ENCODE peak calls at places on chromosomes 3 and 15, in six cellular contexts. V is C1 segment of cervical spinal cord, Q is sciatic nerve, Z is activated gamma-delta T cell treated with Interleukin-2 at 50 U/mL for 16 hours, S is tibial artery, C is EH. K is an unnamed sample.

GRCh38 chr3:98343647-98344507 is 9.8 kb upstream of the OR5K4 start:
- DNase-seq in V (no peak), Q (no peak), Z (peak; percentile 10), S (no peak), C (peak; percentile 49), K (peak; percentile 35)

GRCh38 chr3:58131101-58131500 is 79.7 kb downstream of the DNASE1L3 start:
- DNase-seq in V (no peak), Q (no peak), Z (no peak), S (no peak), C (no peak), K (no peak)

GRCh38 chr3:188061133-188061532 is 92.8 kb upstream of the LPP start:
- DNase-seq in V (no peak), Q (no peak), Z (peak; percentile 37), S (no peak), C (peak; percentile 81), K (peak; percentile 81)

GRCh38 chr3:122107171-122107570 is 52.0 kb downstream of the CD86 start:
- DNase-seq in V (no peak), Q (no peak), Z (no peak), S (no peak), C (no peak), K (no peak)

GRCh38 chr15:56261854-56262509 is 18.3 kb upstream of the RFX7 start:
- DNase-seq in V (no peak), Q (no peak), Z (no peak), S (no peak), C (peak; percentile 6), K (no peak)

GRCh38 chr15:67009576-67010569 is 55.5 kb upstream of the SMAD3 start:
- DNase-seq in V (no peak), Q (no peak), Z (no peak), S (no peak), C (no peak), K (no peak)

GRCh38 chr15:91132079-91132478 is 32.0 kb downstream of the SV2B start:
- DNase-seq in V (no peak), Q (no peak), Z (no peak), S (no peak), C (no peak), K (no peak)

GRCh38 chr3:139327861-139328260 is 16.0 kb upstream of the MRPS22 start:
- DNase-seq in V (no peak), Q (no peak), Z (no peak), S (no peak), C (no peak), K (no peak)

GRCh38 chr3:134044459-134044858 is 14.7 kb upstream of the SLCO2A1 start:
- DNase-seq in V (no peak), Q (no peak), Z (no peak), S (no peak), C (no peak), K (no peak)

GRCh38 chr15:65867244-65867643 is 2.0 kb upstream of the RAB11A start:
- DNase-seq in V (no peak), Q (no peak), Z (no peak), S (no peak), C (no peak), K (peak; percentile 10)

GRCh38 chr3:103950676-103951075 is 1416.0 kb upstream of the ALCAM start:
- DNase-seq in V (no peak), Q (no peak), Z (no peak), S (no peak), C (no peak), K (no peak)

GRCh38 chr15:23565395-23566069 is at the start of gene MKRN3:
- DNase-seq in V (peak; percentile 40), Q (peak; percentile 61), Z (peak; percentile 5), S (no peak), C (no peak), K (no peak)

K was measured in fibroblast of mammary gland.